ENCODE peak calls at places on chromosomes 4 and X, in eight cellular contexts. N is OCI-LY7, B is PC-3, A is fibroblast of lung, W is A549, Q is mesenchymal stem cell, Z is H9, X is GM23248. G is an unnamed sample.
A peak's percentile ranks its signal among the peaks of the same experiment; 100 is the strongest.

GRCh38 chrX:51874123-51874522 is 19.3 kb upstream of the MAGED1 start:
- DNase-seq in N (no peak), B (no peak), A (no peak), W (no peak), Q (no peak), Z (no peak), X (no peak), G (no peak)

GRCh38 chr4:109729563-109730293 is at the start of gene PLA2G12A:
- DNase-seq in N (peak; percentile 85), B (peak; percentile 87), A (peak; percentile 37), W (peak; percentile 56), Q (peak; percentile 53), Z (peak; percentile 92), X (peak; percentile 79), G (peak; percentile 93)

GRCh38 chr4:156378053-156378665 is 424.5 kb upstream of the CTSO start:
- DNase-seq in N (peak; percentile 1), B (peak; percentile 63), A (peak; percentile 62), W (peak; percentile 14), Q (peak; percentile 72), Z (peak; percentile 44), X (peak; percentile 43), G (peak; percentile 71)

GRCh38 chrX:20729421-20729820 is 462.7 kb upstream of the RPS6KA3 start:
- DNase-seq in N (no peak), B (peak; percentile 77), A (peak; percentile 9), W (no peak), Q (no peak), Z (no peak), X (peak; percentile 73), G (no peak)

GRCh38 chr4:68864438-68865177 is 48.8 kb downstream of the UGT2B10 start:
- DNase-seq in N (no peak), B (peak; percentile 48), A (no peak), W (peak; percentile 24), Q (no peak), Z (no peak), X (no peak), G (no peak)

GRCh38 chr4:54473077-54473545 is 184.6 kb upstream of the KIT start:
- DNase-seq in N (no peak), B (peak; percentile 28), A (no peak), W (peak; percentile 62), Q (peak; percentile 85), Z (no peak), X (peak; percentile 46), G (peak; percentile 10)

GRCh38 chrX:51459125-51459524 is 37.3 kb downstream of the NUDT11 start:
- DNase-seq in N (peak; percentile 54), B (peak; percentile 57), A (peak; percentile 4), W (peak; percentile 48), Q (peak; percentile 18), Z (no peak), X (peak; percentile 44), G (peak; percentile 59)

GRCh38 chrX:65596270-65596669 is 61.7 kb upstream of the LAS1L start:
- DNase-seq in N (no peak), B (peak; percentile 28), A (peak; percentile 66), W (no peak), Q (peak; percentile 75), Z (no peak), X (peak; percentile 78), G (no peak)

GRCh38 chrX:110442631-110443030 is 84.0 kb downstream of the RTL9 start:
- DNase-seq in N (peak; percentile 8), B (peak; percentile 55), A (peak; percentile 28), W (peak; percentile 64), Q (peak; percentile 22), Z (peak; percentile 71), X (peak; percentile 56), G (peak; percentile 65)

GRCh38 chr4:158077835-158078234 is 95.0 kb downstream of the GASK1B start:
- DNase-seq in N (no peak), B (no peak), A (no peak), W (no peak), Q (no peak), Z (no peak), X (no peak), G (no peak)

GRCh38 chr4:158067646-158068045 is 105.2 kb downstream of the GASK1B start:
- DNase-seq in N (no peak), B (no peak), A (peak; percentile 61), W (no peak), Q (no peak), Z (no peak), X (peak; percentile 33), G (no peak)

GRCh38 chr4:158068063-158068462 is 104.8 kb downstream of the GASK1B start:
- DNase-seq in N (no peak), B (no peak), A (peak; percentile 63), W (no peak), Q (no peak), Z (no peak), X (peak; percentile 23), G (no peak)

GRCh38 chr4:158074851-158075250 is 98.0 kb downstream of the GASK1B start:
- DNase-seq in N (no peak), B (no peak), A (no peak), W (no peak), Q (no peak), Z (no peak), X (no peak), G (no peak)

DNA sequence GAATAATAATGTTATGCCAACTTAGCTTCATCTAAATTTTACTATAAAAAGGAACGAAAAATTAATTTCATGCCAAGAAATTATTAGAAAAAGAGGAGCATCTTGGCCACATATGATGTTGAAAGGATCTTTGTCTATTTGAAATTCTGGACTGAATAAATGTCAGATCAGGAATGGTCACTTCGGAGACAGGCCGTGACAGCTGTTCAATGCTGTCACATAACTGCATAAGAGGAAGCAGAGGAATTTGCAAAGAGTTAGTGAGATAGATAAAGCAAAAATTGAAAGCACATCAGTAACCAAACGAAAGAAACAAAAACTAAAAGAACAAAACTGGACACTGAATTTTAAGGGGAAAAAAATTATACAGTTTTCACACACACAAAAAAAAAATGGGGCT is 100.9 kb downstream of the GASK1B start:
- DNase-seq in N (no peak), B (no peak), A (no peak), W (no peak), Q (no peak), Z (no peak), X (no peak), G (no peak)
- H3K4me2 ChIP-seq in N (no peak overlapping the region), B (no peak overlapping the region), A (no peak overlapping the region), W (no peak overlapping the region), Q (no peak overlapping the region), Z (no peak overlapping the region), X (no peak overlapping the region), G (no peak overlapping the region)

GRCh38 chr4:112173593-112174559 is 28.6 kb downstream of the FAM241A start:
- DNase-seq in N (no peak), B (peak; percentile 9), A (no peak), W (no peak), Q (peak; percentile 46), Z (no peak), X (peak; percentile 61), G (no peak)

GRCh38 chr4:112168719-112169500 is 23.7 kb downstream of the FAM241A start:
- DNase-seq in N (no peak), B (no peak), A (no peak), W (no peak), Q (no peak), Z (no peak), X (no peak), G (no peak)

GRCh38 chr4:112167790-112168189 is 22.5 kb downstream of the FAM241A start:
- DNase-seq in N (peak; percentile 53), B (peak; percentile 7), A (peak; percentile 12), W (no peak), Q (no peak), Z (no peak), X (no peak), G (no peak)

GRCh38 chr4:112172180-112172579 is 26.9 kb downstream of the FAM241A start:
- DNase-seq in N (peak; percentile 36), B (no peak), A (no peak), W (no peak), Q (no peak), Z (no peak), X (no peak), G (no peak)

GRCh38 chr4:112170451-112170993 is 25.3 kb downstream of the FAM241A start:
- DNase-seq in N (peak; percentile 38), B (peak; percentile 78), A (peak; percentile 73), W (peak; percentile 78), Q (peak; percentile 88), Z (no peak), X (peak; percentile 96), G (no peak)
- H3K4me2 ChIP-seq in N (peak overlapping the region; percentile 57), B (peak overlapping the region; percentile 49), A (no peak overlapping the region), W (peak overlapping the region; percentile 44), Q (no peak overlapping the region), Z (no peak overlapping the region), X (peak overlapping the region; percentile 75), G (no peak overlapping the region)

GRCh38 chr4:41155194-41155830 is 59.0 kb downstream of the APBB2 start:
- DNase-seq in N (no peak), B (no peak), A (peak; percentile 95), W (no peak), Q (peak; percentile 90), Z (no peak), X (peak; percentile 86), G (no peak)
- H3K4me2 ChIP-seq in N (no peak overlapping the region), B (no peak overlapping the region), A (peak overlapping the region; percentile 68), W (peak overlapping the region; percentile 42), Q (no peak overlapping the region), Z (no peak overlapping the region), X (peak overlapping the region; percentile 90), G (no peak overlapping the region)

GRCh38 chr4:186570193-186570996 is 15.0 kb upstream of the MTNR1A start:
- DNase-seq in N (no peak), B (no peak), A (peak; percentile 55), W (peak; percentile 12), Q (peak; percentile 14), Z (no peak), X (peak; percentile 59), G (no peak)
- H3K4me2 ChIP-seq in N (no peak overlapping the region), B (no peak overlapping the region), A (peak overlapping the region; percentile 83), W (no peak overlapping the region), Q (no peak overlapping the region), Z (no peak overlapping the region), X (peak overlapping the region; percentile 67), G (no peak overlapping the region)

GRCh38 chr4:52312722-52313121 is 261.6 kb downstream of the SPATA18 start:
- DNase-seq in N (no peak), B (peak; percentile 94), A (no peak), W (no peak), Q (no peak), Z (peak; percentile 40), X (no peak), G (peak; percentile 7)
- H3K4me2 ChIP-seq in N (no peak overlapping the region), B (peak overlapping the region; percentile 64), A (no peak overlapping the region), W (no peak overlapping the region), Q (no peak overlapping the region), Z (no peak overlapping the region), X (no peak overlapping the region), G (no peak overlapping the region)

GRCh38 chr4:185237185-185237584 is 27.8 kb downstream of the SNX25 start:
- DNase-seq in N (no peak), B (no peak), A (no peak), W (no peak), Q (peak; percentile 84), Z (no peak), X (no peak), G (no peak)
- H3K4me2 ChIP-seq in N (no peak overlapping the region), B (no peak overlapping the region), A (no peak overlapping the region), W (no peak overlapping the region), Q (no peak overlapping the region), Z (no peak overlapping the region), X (no peak overlapping the region), G (no peak overlapping the region)